ENCODE peak calls at places on chromosome X, in ten cellular contexts. P is GDM1; D is foreskin fibroblast; F is fibroblast of the aortic adventitia; A is activated naive CD4-positive, alpha-beta T cell treated with anti-CD3 and anti-CD28 coated beads for 36 hours; I is endothelial cell; M is colonic mucosa; S is GM10248; W is activated T-cell treated with anti-CD3 and anti-CD28 coated beads for 48 hours; J is NCI-H1417 treated with DMSO at 0.1 percent for 48 hours. Q is an unnamed sample.

GRCh38 chrX:123184199-123184857 is at the start of gene GRIA3:
- DNase-seq in P (no peak), D (no peak), F (peak), A (no peak), I (no peak), M (no peak), S (peak), W (no peak), J (no peak), Q (peak)

GRCh38 chrX:64093761-64094160 is 111.7 kb downstream of the AMER1 start:
- DNase-seq in P (no peak), D (no peak), F (peak), A (no peak), I (peak), M (no peak), S (no peak), W (no peak), J (no peak), Q (no peak)

GRCh38 chrX:111447298-111447697 is 35.3 kb upstream of the DCX start:
- DNase-seq in P (peak), D (no peak), F (no peak), A (peak), I (peak), M (peak), S (peak), W (peak), J (peak), Q (no peak)

GRCh38 chrX:107448625-107449468 is 605 bp upstream of the FRMPD3 start:
- DNase-seq in P (no peak), D (no peak), F (no peak), A (no peak), I (peak), M (no peak), S (no peak), W (no peak), J (no peak), Q (peak)

GRCh38 chrX:30220646-30221045 is 5.3 kb downstream of the MAGEB2 start:
- DNase-seq in P (no peak), D (no peak), F (no peak), A (no peak), I (no peak), M (no peak), S (no peak), W (no peak), J (no peak), Q (no peak)

GRCh38 chrX:153953342-153953830 is 8.9 kb upstream of the RENBP start:
- DNase-seq in P (peak), D (peak), F (peak), A (peak), I (peak), M (peak), S (peak), W (peak), J (no peak), Q (peak)

GRCh38 chrX:150765237-150765636 is 72.0 kb downstream of the MTMR1 start:
- DNase-seq in P (no peak), D (no peak), F (no peak), A (no peak), I (no peak), M (no peak), S (no peak), W (no peak), J (no peak), Q (no peak)

GRCh38 chrX:56802921-56803848 is 74.1 kb downstream of the NBDY start:
- DNase-seq in P (peak), D (peak), F (peak), A (peak), I (peak), M (peak), S (peak), W (peak), J (no peak), Q (peak)

GRCh38 chrX:100928660-100929613 is at the start of gene XKRX:
- DNase-seq in P (no peak), D (no peak), F (no peak), A (peak), I (peak), M (peak), S (peak), W (peak), J (no peak), Q (no peak)

GRCh38 chrX:1434871-1435240 is 17.9 kb downstream of the ASMTL start:
- DNase-seq in P (no peak), D (no peak), F (no peak), A (no peak), I (no peak), M (no peak), S (no peak), W (no peak), J (no peak), Q (no peak)

GRCh38 chrX:74925210-74926088 is at the start of gene NEXMIF:
- DNase-seq in P (no peak), D (peak), F (no peak), A (peak), I (peak), M (peak), S (peak), W (peak), J (no peak), Q (peak)

GRCh38 chrX:109389917-109390316 is 92.0 kb downstream of the GUCY2F start:
- DNase-seq in P (no peak), D (no peak), F (no peak), A (no peak), I (no peak), M (no peak), S (no peak), W (no peak), J (no peak), Q (no peak)

GRCh38 chrX:108224727-108225455 is 133.3 kb downstream of the ATG4A start:
- DNase-seq in P (no peak), D (no peak), F (peak), A (no peak), I (peak), M (no peak), S (peak), W (no peak), J (no peak), Q (peak)

GRCh38 chrX:74521961-74522833 is 92.2 kb downstream of the RLIM start:
- DNase-seq in P (no peak), D (peak), F (peak), A (no peak), I (no peak), M (no peak), S (no peak), W (no peak), J (no peak), Q (peak)

GRCh38 chrX:12767856-12768255 is 23.4 kb upstream of the PRPS2 start:
- DNase-seq in P (no peak), D (no peak), F (no peak), A (no peak), I (no peak), M (no peak), S (no peak), W (no peak), J (no peak), Q (no peak)

GRCh38 chrX:80808854-80809493 is 703 bp downstream of the BRWD3 start:
- DNase-seq in P (no peak), D (peak), F (no peak), A (peak), I (peak), M (peak), S (no peak), W (peak), J (no peak), Q (peak)

GRCh38 chrX:323721-324628 is 5.4 kb upstream of the GTPBP6 start:
- DNase-seq in P (no peak), D (peak), F (peak), A (peak), I (no peak), M (no peak), S (no peak), W (no peak), J (no peak), Q (peak)

GRCh38 chrX:120452131-120452530 is 17.0 kb downstream of the LAMP2 start:
- DNase-seq in P (peak), D (peak), F (peak), A (peak), I (no peak), M (no peak), S (peak), W (no peak), J (peak), Q (peak)

GRCh38 chrX:68942141-68942540 is 113.3 kb downstream of the EFNB1 start:
- DNase-seq in P (no peak), D (no peak), F (no peak), A (no peak), I (no peak), M (peak), S (no peak), W (no peak), J (no peak), Q (no peak)

GRCh38 chrX:46381630-46382029 is 163.6 kb downstream of the ZNF674 start:
- DNase-seq in P (peak), D (no peak), F (peak), A (peak), I (peak), M (no peak), S (no peak), W (no peak), J (no peak), Q (peak)

GRCh38 chrX:109707322-109707721 is 25.7 kb downstream of the ACSL4 start:
- DNase-seq in P (no peak), D (no peak), F (no peak), A (no peak), I (no peak), M (no peak), S (no peak), W (no peak), J (no peak), Q (no peak)

GRCh38 chrX:119272882-119273806 is 37.1 kb downstream of the PGRMC1 start:
- DNase-seq in P (no peak), D (peak), F (peak), A (peak), I (peak), M (peak), S (peak), W (peak), J (no peak), Q (peak)

GRCh38 chrX:10482262-10482661 is 138.1 kb downstream of the MID1 start:
- DNase-seq in P (no peak), D (no peak), F (no peak), A (no peak), I (no peak), M (no peak), S (peak), W (no peak), J (no peak), Q (no peak)

GRCh38 chrX:39772057-39772832 is 325.5 kb downstream of the BCOR start:
- DNase-seq in P (peak), D (no peak), F (no peak), A (peak), I (peak), M (no peak), S (no peak), W (peak), J (no peak), Q (peak)

GRCh38 chrX:124594017-124594651 is 247.8 kb downstream of the SH2D1A start:
- DNase-seq in P (no peak), D (no peak), F (no peak), A (no peak), I (no peak), M (no peak), S (no peak), W (no peak), J (no peak), Q (no peak)

GRCh38 chrX:145751943-145752342 is 65.7 kb upstream of the SLITRK2 start:
- DNase-seq in P (no peak), D (peak), F (peak), A (no peak), I (no peak), M (no peak), S (no peak), W (no peak), J (no peak), Q (peak)

GRCh38 chrX:36640232-36640631 is 367.9 kb upstream of the FAM47C start:
- DNase-seq in P (no peak), D (no peak), F (no peak), A (no peak), I (no peak), M (no peak), S (no peak), W (no peak), J (no peak), Q (no peak)

GRCh38 chrX:1393871-1394615 is 2.1 kb upstream of the SLC25A6 start:
- DNase-seq in P (no peak), D (no peak), F (no peak), A (no peak), I (no peak), M (no peak), S (no peak), W (no peak), J (no peak), Q (no peak)

GRCh38 chrX:22025751-22026150 is 6.4 kb upstream of the PHEX start:
- DNase-seq in P (no peak), D (no peak), F (peak), A (no peak), I (no peak), M (no peak), S (no peak), W (no peak), J (no peak), Q (no peak)

GRCh38 chrX:19810809-19811208 is 76.6 kb downstream of the SH3KBP1 start:
- DNase-seq in P (no peak), D (peak), F (peak), A (no peak), I (no peak), M (no peak), S (no peak), W (no peak), J (no peak), Q (no peak)

GRCh38 chrX:123339201-123339905 is 155.3 kb downstream of the GRIA3 start:
- DNase-seq in P (no peak), D (peak), F (peak), A (no peak), I (no peak), M (no peak), S (no peak), W (no peak), J (no peak), Q (no peak)

GRCh38 chrX:68945603-68946228 is 116.9 kb downstream of the EFNB1 start:
- DNase-seq in P (no peak), D (peak), F (peak), A (no peak), I (peak), M (peak), S (peak), W (peak), J (no peak), Q (peak)

GRCh38 chrX:41922125-41922521 is 1.2 kb downstream of the CASK start:
- DNase-seq in P (no peak), D (no peak), F (peak), A (peak), I (peak), M (peak), S (peak), W (no peak), J (no peak), Q (peak)

GRCh38 chrX:122113376-122113775 is 1066.0 kb downstream of the GLUD2 start:
- DNase-seq in P (no peak), D (no peak), F (no peak), A (no peak), I (no peak), M (no peak), S (no peak), W (no peak), J (no peak), Q (no peak)

GRCh38 chrX:86981326-86981890 is 536.2 kb upstream of the KLHL4 start:
- DNase-seq in P (no peak), D (no peak), F (no peak), A (no peak), I (no peak), M (no peak), S (no peak), W (no peak), J (no peak), Q (no peak)

GRCh38 chrX:154444001-154444754 is at the start of gene FAM50A:
- DNase-seq in P (peak), D (peak), F (peak), A (peak), I (peak), M (peak), S (peak), W (peak), J (no peak), Q (peak)

GRCh38 chrX:153884136-153885076 is 1.6 kb downstream of the L1CAM start:
- DNase-seq in P (no peak), D (no peak), F (no peak), A (peak), I (no peak), M (no peak), S (no peak), W (no peak), J (no peak), Q (no peak)